ENCODE peak calls at places on chromosome 7, in seven cellular contexts. H is AG10803, W is GM10248, F is IMR-90, Y is endothelial cell of umbilical vein, S is left colon, K is DMS79 treated with DMSO at 0.1 percent for 48 hours. D is an unnamed sample.

GRCh38 chr7:2321020-2321419 is 6.8 kb upstream of the SNX8 start:
- DNase-seq in Y (no peak), F (peak), K (no peak), S (no peak), W (no peak), H (peak), D (no peak)

GRCh38 chr7:147535619-147536200 is 1054.9 kb upstream of the C7orf33 start:
- DNase-seq in W (no peak), K (no peak), Y (no peak), S (no peak), F (peak), H (peak), D (no peak)

GRCh38 chr7:44798649-44799275 is 2.3 kb downstream of the PPIA start:
- DNase-seq in K (no peak), Y (no peak), H (peak), S (no peak), W (no peak), F (no peak), D (no peak)

GRCh38 chr7:92415225-92415624 is 32.1 kb upstream of the GATAD1 start:
- DNase-seq in S (no peak), W (no peak), F (peak), Y (no peak), K (no peak), H (peak), D (no peak)

GRCh38 chr7:45500257-45500656 is 73.9 kb upstream of the ADCY1 start:
- DNase-seq in F (no peak), W (no peak), K (no peak), H (no peak), Y (no peak), S (no peak), D (no peak)

GRCh38 chr7:80637453-80637852 is 989 bp upstream of the CD36 start:
- DNase-seq in S (no peak), H (no peak), K (no peak), W (no peak), Y (no peak), F (no peak), D (no peak)

GRCh38 chr7:47497367-47498096 is 84.4 kb downstream of the TNS3 start:
- DNase-seq in S (no peak), Y (peak), W (peak), F (no peak), H (no peak), K (no peak), D (peak)

GRCh38 chr7:94888542-94888941 is 18.9 kb upstream of the PPP1R9A start:
- DNase-seq in Y (peak), F (no peak), S (peak), K (peak), W (no peak), H (no peak), D (no peak)

GRCh38 chr7:148110097-148110868 is 480.3 kb upstream of the C7orf33 start:
- DNase-seq in H (no peak), K (no peak), W (no peak), F (no peak), S (peak), Y (no peak), D (no peak)

GRCh38 chr7:78315119-78315518 is 516.5 kb downstream of the PHTF2 start:
- DNase-seq in F (no peak), S (no peak), K (no peak), Y (no peak), W (no peak), H (no peak), D (no peak)

GRCh38 chr7:47506716-47507354 is 75.1 kb downstream of the TNS3 start:
- DNase-seq in Y (no peak), H (peak), F (peak), K (no peak), S (no peak), W (no peak), D (no peak)

GRCh38 chr7:17044868-17045267 is 163.1 kb upstream of the AGR3 start:
- DNase-seq in Y (no peak), F (no peak), S (no peak), H (no peak), K (no peak), W (no peak), D (no peak)

GRCh38 chr7:115145512-115145911 is 223.6 kb downstream of the MDFIC start:
- DNase-seq in Y (no peak), F (peak), S (no peak), H (peak), W (no peak), K (no peak), D (no peak)

GRCh38 chr7:24894670-24895221 is 85.2 kb downstream of the OSBPL3 start:
- DNase-seq in K (no peak), H (no peak), F (no peak), W (no peak), S (no peak), Y (no peak), D (no peak)

GRCh38 chr7:158282461-158283001 is 305.1 kb downstream of the PTPRN2 start:
- DNase-seq in H (no peak), W (no peak), S (no peak), Y (no peak), F (no peak), K (peak), D (no peak)

GRCh38 chr7:1691601-1692499 is 21.8 kb downstream of the ELFN1 start:
- DNase-seq in S (no peak), W (no peak), H (no peak), F (no peak), K (no peak), Y (no peak), D (no peak)

GRCh38 chr7:132580277-132580676 is 4.0 kb upstream of the PLXNA4 start:
- DNase-seq in F (no peak), W (no peak), K (no peak), S (no peak), H (no peak), Y (no peak), D (no peak)

GRCh38 chr7:111855842-111856227 is 293.5 kb upstream of the IMMP2L start:
- DNase-seq in H (peak), S (no peak), Y (peak), W (no peak), F (peak), K (no peak), D (no peak)

GRCh38 chr7:3082386-3082785 is 38.7 kb upstream of the CARD11 start:
- DNase-seq in W (no peak), F (no peak), H (no peak), Y (no peak), K (no peak), S (no peak), D (no peak)

GRCh38 chr7:90701021-90701420 is 104.9 kb downstream of the CDK14 start:
- DNase-seq in K (no peak), W (peak), F (no peak), S (no peak), H (no peak), Y (no peak), D (peak)

D was measured in Karpas-422.